ENCODE peak calls at places on chromosomes 7 and 10, in nine cellular contexts. F, Q, H, R, D, U, B, O and C are unnamed samples.

GRCh38 chr10:96974348-96974747 is 142.2 kb downstream of the LCOR start:
- DNase-seq in F (no peak), Q (peak; percentile 26), H (peak; percentile 45), R (peak; percentile 50), D (no peak), U (no peak), B (no peak), O (no peak), C (no peak)

GRCh38 chr10:115772606-115773005 is 500.4 kb downstream of the GFRA1 start:
- DNase-seq in F (no peak), Q (no peak), H (peak; percentile 40), R (peak; percentile 84), D (no peak), U (no peak), B (no peak), O (peak; percentile 86), C (peak; percentile 41)

GRCh38 chr10:58756126-58756525 is 243.5 kb downstream of the BICC1 start:
- DNase-seq in F (no peak), Q (no peak), H (no peak), R (peak; percentile 29), D (no peak), U (no peak), B (no peak), O (no peak), C (peak; percentile 29)

GRCh38 chr10:72026251-72026650 is 62.1 kb downstream of the CHST3 start:
- DNase-seq in F (no peak), Q (no peak), H (no peak), R (no peak), D (no peak), U (no peak), B (no peak), O (no peak), C (no peak)

GRCh38 chr7:135414850-135415439 is 95.0 kb downstream of the CNOT4 start:
- DNase-seq in F (peak; percentile 44), Q (peak; percentile 69), H (peak; percentile 11), R (peak; percentile 23), D (no peak), U (peak; percentile 60), B (peak; percentile 75), O (peak; percentile 14), C (peak; percentile 38)

GRCh38 chr10:21519981-21520436 is 5.5 kb downstream of the SKIDA1 start:
- DNase-seq in F (no peak), Q (peak; percentile 49), H (no peak), R (peak; percentile 60), D (no peak), U (no peak), B (peak; percentile 53), O (no peak), C (no peak)

GRCh38 chr10:69883256-69883655 is 81.5 kb downstream of the COL13A1 start:
- DNase-seq in F (peak; percentile 37), Q (peak; percentile 15), H (no peak), R (no peak), D (no peak), U (no peak), B (no peak), O (no peak), C (no peak)

GRCh38 chr7:92731327-92732063 is 104.9 kb downstream of the CDK6 start:
- DNase-seq in F (no peak), Q (no peak), H (no peak), R (no peak), D (no peak), U (no peak), B (no peak), O (no peak), C (no peak)

GRCh38 chr10:96025566-96025965 is 17.8 kb upstream of the CCNJ start:
- DNase-seq in F (no peak), Q (peak; percentile 63), H (no peak), R (peak; percentile 7), D (no peak), U (peak; percentile 43), B (peak; percentile 37), O (no peak), C (no peak)

GRCh38 chr7:44162785-44163395 is 21.8 kb upstream of the MYL7 start:
- DNase-seq in F (no peak), Q (no peak), H (no peak), R (no peak), D (no peak), U (no peak), B (no peak), O (no peak), C (no peak)

GRCh38 chr7:131859162-131859821 is 302.9 kb upstream of the PODXL start:
- DNase-seq in F (peak; percentile 70), Q (peak; percentile 61), H (peak; percentile 42), R (peak; percentile 57), D (peak; percentile 64), U (peak; percentile 73), B (peak; percentile 75), O (peak; percentile 25), C (peak; percentile 16)

GRCh38 chr7:79212334-79212733 is 241.1 kb downstream of the MAGI2 start:
- DNase-seq in F (no peak), Q (no peak), H (no peak), R (no peak), D (no peak), U (no peak), B (no peak), O (no peak), C (no peak)

GRCh38 chr10:6445671-6446278 is 134.3 kb downstream of the PRKCQ start:
- DNase-seq in F (peak; percentile 50), Q (peak; percentile 48), H (peak; percentile 10), R (peak; percentile 14), D (no peak), U (peak; percentile 33), B (peak; percentile 52), O (no peak), C (no peak)

GRCh38 chr7:39073432-39073831 is 95.7 kb downstream of the POU6F2 start:
- DNase-seq in F (no peak), Q (no peak), H (no peak), R (no peak), D (no peak), U (peak; percentile 39), B (peak; percentile 71), O (no peak), C (no peak)

GRCh38 chr7:121739465-121739864 is 133.5 kb upstream of the PTPRZ1 start:
- DNase-seq in F (no peak), Q (no peak), H (no peak), R (no peak), D (no peak), U (no peak), B (peak; percentile 67), O (no peak), C (no peak)

GRCh38 chr7:102291056-102291915 is 4.6 kb downstream of the SH2B2 start:
- DNase-seq in F (no peak), Q (peak; percentile 90), H (no peak), R (no peak), D (no peak), U (no peak), B (no peak), O (no peak), C (no peak)

GRCh38 chr7:102287082-102287464 is 405 bp downstream of the SH2B2 start:
- DNase-seq in F (no peak), Q (no peak), H (no peak), R (no peak), D (no peak), U (peak; percentile 34), B (no peak), O (no peak), C (no peak)

GRCh38 chr7:102288285-102288930 is 1.7 kb downstream of the SH2B2 start:
- DNase-seq in F (no peak), Q (peak; percentile 73), H (no peak), R (no peak), D (no peak), U (no peak), B (peak; percentile 37), O (no peak), C (no peak)

GRCh38 chr7:102287465-102288146 is 938 bp downstream of the SH2B2 start:
- DNase-seq in F (peak; percentile 57), Q (peak; percentile 70), H (no peak), R (no peak), D (peak; percentile 47), U (peak; percentile 49), B (peak; percentile 65), O (no peak), C (no peak)

GRCh38 chr7:102289051-102289450 is 2.4 kb downstream of the SH2B2 start:
- DNase-seq in F (no peak), Q (peak; percentile 73), H (no peak), R (no peak), D (no peak), U (no peak), B (no peak), O (no peak), C (no peak)
- H3K4me3 ChIP-seq in F (no peak overlapping the region), Q (peak overlapping the region; percentile 80), H (no peak overlapping the region), R (no peak overlapping the region), D (no peak overlapping the region), U (no peak overlapping the region), B (no peak overlapping the region), O (no peak overlapping the region), C (no peak overlapping the region)

GRCh38 chr7:94400643-94401042 is 5.9 kb downstream of the COL1A2 start:
- DNase-seq in F (no peak), Q (no peak), H (no peak), R (peak; percentile 34), D (no peak), U (no peak), B (no peak), O (no peak), C (no peak)

GRCh38 chr7:94396606-94397005 is 1.9 kb downstream of the COL1A2 start:
- DNase-seq in F (no peak), Q (no peak), H (no peak), R (no peak), D (no peak), U (no peak), B (no peak), O (no peak), C (no peak)

GRCh38 chr7:94397721-94398120 is 3.0 kb downstream of the COL1A2 start:
- DNase-seq in F (no peak), Q (no peak), H (no peak), R (no peak), D (no peak), U (no peak), B (no peak), O (no peak), C (no peak)

GRCh38 chr7:94401411-94401810 is 6.7 kb downstream of the COL1A2 start:
- DNase-seq in F (no peak), Q (no peak), H (no peak), R (no peak), D (no peak), U (no peak), B (no peak), O (no peak), C (no peak)

GRCh38 chr7:94400022-94400421 is 5.3 kb downstream of the COL1A2 start:
- DNase-seq in F (no peak), Q (no peak), H (no peak), R (no peak), D (no peak), U (no peak), B (no peak), O (no peak), C (no peak)
- H3K4me3 ChIP-seq in F (no peak overlapping the region), Q (no peak overlapping the region), H (peak overlapping the region; percentile 87), R (peak overlapping the region; percentile 54), D (no peak overlapping the region), U (no peak overlapping the region), B (no peak overlapping the region), O (peak overlapping the region; percentile 68), C (no peak overlapping the region)

GRCh38 chr10:132398566-132398991 is 1.6 kb downstream of the PWWP2B start:
- DNase-seq in F (no peak), Q (no peak), H (no peak), R (no peak), D (peak; percentile 25), U (no peak), B (no peak), O (no peak), C (no peak)
- H3K4me3 ChIP-seq in F (peak overlapping the region; percentile 97), Q (no peak overlapping the region), H (peak overlapping the region; percentile 52), R (peak overlapping the region; percentile 50), D (no peak overlapping the region), U (no peak overlapping the region), B (no peak overlapping the region), O (peak overlapping the region; percentile 62), C (no peak overlapping the region)

GRCh38 chr10:91604462-91604935 is 28.4 kb downstream of the PPP1R3C start:
- DNase-seq in F (no peak), Q (no peak), H (no peak), R (no peak), D (no peak), U (no peak), B (no peak), O (no peak), C (no peak)
- H3K4me3 ChIP-seq in F (no peak overlapping the region), Q (no peak overlapping the region), H (no peak overlapping the region), R (no peak overlapping the region), D (no peak overlapping the region), U (no peak overlapping the region), B (no peak overlapping the region), O (no peak overlapping the region), C (no peak overlapping the region)